ENCODE peak calls at places on chromosomes 2 and 18, in seven cellular contexts. A, W, I, Y, U, Z and F are unnamed samples.

GRCh38 chr2:160387558-160388262 is 105.9 kb downstream of the RBMS1 start:
- DNase-seq in A (no peak), W (no peak), I (no peak), Y (peak), U (no peak), Z (peak), F (no peak)

GRCh38 chr2:37575780-37576179 is 95.7 kb downstream of the CDC42EP3 start:
- DNase-seq in A (no peak), W (no peak), I (no peak), Y (peak), U (no peak), Z (no peak), F (no peak)

GRCh38 chr2:98772531-98772930 is 41.6 kb upstream of the MGAT4A start:
- DNase-seq in A (no peak), W (no peak), I (no peak), Y (peak), U (no peak), Z (no peak), F (no peak)

GRCh38 chr18:8257851-8258434 is 351.3 kb upstream of the RAB12 start:
- DNase-seq in A (no peak), W (no peak), I (no peak), Y (no peak), U (no peak), Z (peak), F (no peak)

GRCh38 chr2:238695538-238695937 is 152.3 kb upstream of the TWIST2 start:
- DNase-seq in A (no peak), W (no peak), I (no peak), Y (no peak), U (no peak), Z (peak), F (no peak)

GRCh38 chr2:15780912-15781574 is 159.3 kb upstream of the MYCN start:
- DNase-seq in A (no peak), W (no peak), I (no peak), Y (no peak), U (no peak), Z (no peak), F (no peak)

GRCh38 chr2:99879481-99879880 is 262.9 kb downstream of the AFF3 start:
- DNase-seq in A (no peak), W (no peak), I (no peak), Y (no peak), U (no peak), Z (peak), F (no peak)

GRCh38 chr18:30150466-30151019 is 892.0 kb downstream of the DSC3 start:
- DNase-seq in A (no peak), W (no peak), I (no peak), Y (no peak), U (no peak), Z (no peak), F (no peak)

GRCh38 chr2:113739849-113740248 is 16.6 kb downstream of the SLC35F5 start:
- DNase-seq in A (no peak), W (no peak), I (no peak), Y (no peak), U (no peak), Z (no peak), F (no peak)

GRCh38 chr18:59700535-59700967 is 3.3 kb upstream of the CCBE1 start:
- DNase-seq in A (no peak), W (no peak), I (no peak), Y (no peak), U (no peak), Z (no peak), F (no peak)